ENCODE peak calls at places on chromosomes 5 and 9, in four cellular contexts. One of them, this sample, is unnamed.
A peak's percentile ranks its signal among the peaks of the same experiment; 100 is the strongest.

GRCh38 chr9:92196909-92197308 is 81.7 kb upstream of the SPTLC1 start:
- DNase-seq in activated CD4-positive, alpha-beta T cell treated with anti-CD3 and anti-CD28 coated beads, Interleukin-2, amount 50 U/mL, for 1 hour: no peak
- DNase-seq in spleen: no peak
- DNase-seq in amniotic epithelial cell: peak; percentile 86
- DNase-seq in this sample: no peak

GRCh38 chr9:127215266-127216209 is 49.0 kb upstream of the GARNL3 start:
- DNase-seq in activated CD4-positive, alpha-beta T cell treated with anti-CD3 and anti-CD28 coated beads, Interleukin-2, amount 50 U/mL, for 1 hour: no peak
- DNase-seq in spleen: no peak
- DNase-seq in amniotic epithelial cell: no peak
- DNase-seq in this sample: no peak

GRCh38 chr5:160469156-160470144 is 47.8 kb downstream of the PTTG1 start:
- DNase-seq in activated CD4-positive, alpha-beta T cell treated with anti-CD3 and anti-CD28 coated beads, Interleukin-2, amount 50 U/mL, for 1 hour: no peak
- DNase-seq in spleen: no peak
- DNase-seq in amniotic epithelial cell: no peak
- DNase-seq in this sample: no peak

GRCh38 chr5:137415231-137415681 is 83.9 kb downstream of the SPOCK1 start:
- DNase-seq in activated CD4-positive, alpha-beta T cell treated with anti-CD3 and anti-CD28 coated beads, Interleukin-2, amount 50 U/mL, for 1 hour: no peak
- DNase-seq in spleen: no peak
- DNase-seq in amniotic epithelial cell: peak; percentile 76
- DNase-seq in this sample: no peak

GRCh38 chr5:138438724-138439536 is at the start of gene REEP2:
- DNase-seq in activated CD4-positive, alpha-beta T cell treated with anti-CD3 and anti-CD28 coated beads, Interleukin-2, amount 50 U/mL, for 1 hour: peak; percentile 55
- DNase-seq in spleen: peak; percentile 87
- DNase-seq in amniotic epithelial cell: peak; percentile 42
- DNase-seq in this sample: peak; percentile 84

GRCh38 chr5:3654515-3654914 is 58.9 kb downstream of the IRX1 start:
- DNase-seq in activated CD4-positive, alpha-beta T cell treated with anti-CD3 and anti-CD28 coated beads, Interleukin-2, amount 50 U/mL, for 1 hour: no peak
- DNase-seq in spleen: no peak
- DNase-seq in amniotic epithelial cell: no peak
- DNase-seq in this sample: no peak

GRCh38 chr9:89999534-90000370 is 394.9 kb downstream of the GADD45G start:
- DNase-seq in activated CD4-positive, alpha-beta T cell treated with anti-CD3 and anti-CD28 coated beads, Interleukin-2, amount 50 U/mL, for 1 hour: peak; percentile 11
- DNase-seq in spleen: peak; percentile 88
- DNase-seq in amniotic epithelial cell: peak; percentile 49
- DNase-seq in this sample: no peak

GRCh38 chr5:135210286-135211055 is 176.4 kb upstream of the PITX1 start:
- DNase-seq in activated CD4-positive, alpha-beta T cell treated with anti-CD3 and anti-CD28 coated beads, Interleukin-2, amount 50 U/mL, for 1 hour: no peak
- DNase-seq in spleen: peak; percentile 33
- DNase-seq in amniotic epithelial cell: peak; percentile 68
- DNase-seq in this sample: no peak

GRCh38 chr9:91734371-91734981 is 215.6 kb downstream of the ROR2 start:
- DNase-seq in activated CD4-positive, alpha-beta T cell treated with anti-CD3 and anti-CD28 coated beads, Interleukin-2, amount 50 U/mL, for 1 hour: peak; percentile 58
- DNase-seq in spleen: peak; percentile 87
- DNase-seq in amniotic epithelial cell: peak; percentile 65
- DNase-seq in this sample: peak; percentile 29

GRCh38 chr9:83675466-83675865 is 32.3 kb downstream of the UBQLN1 start:
- DNase-seq in activated CD4-positive, alpha-beta T cell treated with anti-CD3 and anti-CD28 coated beads, Interleukin-2, amount 50 U/mL, for 1 hour: no peak
- DNase-seq in spleen: no peak
- DNase-seq in amniotic epithelial cell: no peak
- DNase-seq in this sample: no peak

GRCh38 chr9:119094086-119094485 is 275.1 kb downstream of the BRINP1 start:
- DNase-seq in activated CD4-positive, alpha-beta T cell treated with anti-CD3 and anti-CD28 coated beads, Interleukin-2, amount 50 U/mL, for 1 hour: no peak
- DNase-seq in spleen: no peak
- DNase-seq in amniotic epithelial cell: no peak
- DNase-seq in this sample: no peak

GRCh38 chr5:31066655-31067328 is 126.7 kb upstream of the CDH6 start:
- DNase-seq in activated CD4-positive, alpha-beta T cell treated with anti-CD3 and anti-CD28 coated beads, Interleukin-2, amount 50 U/mL, for 1 hour: no peak
- DNase-seq in spleen: no peak
- DNase-seq in amniotic epithelial cell: peak; percentile 55
- DNase-seq in this sample: no peak